ENCODE peak calls at places on chromosomes 6 and 20, in nine cellular contexts. H is epithelial cell of esophagus; D is HCT116; Q is foreskin fibroblast; A is IMR-90; V is Jurkat, Clone E6-1; F is fibroblast of pulmonary artery; X is mammary epithelial cell; E is cardiac fibroblast. I is an unnamed sample.

GRCh38 chr6:52953911-52954839 is 40.9 kb downstream of the GSTA4 start:
- DNase-seq in Q (no peak), D (no peak), V (no peak), F (no peak), X (peak), E (no peak), A (no peak), H (no peak), I (no peak)

GRCh38 chr6:131210469-131210868 is 75.2 kb downstream of the AKAP7 start:
- DNase-seq in V (no peak), A (no peak), D (no peak), H (no peak), Q (peak), F (no peak), E (peak), X (no peak), I (no peak)

GRCh38 chr6:111942561-111942960 is 69.3 kb upstream of the FYN start:
- DNase-seq in F (no peak), E (no peak), X (no peak), D (no peak), H (no peak), V (no peak), Q (no peak), A (no peak), I (no peak)

GRCh38 chr20:49682278-49682677 is 31.4 kb downstream of the B4GALT5 start:
- DNase-seq in Q (no peak), H (no peak), F (no peak), X (no peak), D (no peak), E (no peak), A (no peak), V (no peak), I (no peak)

GRCh38 chr6:164006459-164006858 is 591.9 kb downstream of the QKI start:
- DNase-seq in E (no peak), Q (no peak), F (no peak), A (no peak), X (no peak), H (no peak), D (no peak), V (no peak), I (no peak)

GRCh38 chr20:1800777-1801176 is 94.4 kb upstream of the SIRPA start:
- DNase-seq in H (peak), A (peak), D (no peak), V (no peak), X (no peak), F (peak), E (peak), Q (no peak), I (no peak)

GRCh38 chr6:26571592-26572296 is 25.0 kb upstream of the ABT1 start:
- DNase-seq in X (peak), V (no peak), A (peak), E (peak), Q (peak), H (peak), D (peak), F (peak), I (peak)

GRCh38 chr20:38202982-38203293 is 37.9 kb upstream of the TGM2 start:
- DNase-seq in V (no peak), X (no peak), H (no peak), F (no peak), Q (no peak), A (no peak), E (no peak), D (no peak), I (no peak)

GRCh38 chr6:164693934-164694333 is 615.5 kb downstream of the C6orf118 start:
- DNase-seq in A (no peak), H (no peak), F (peak), V (no peak), Q (no peak), X (no peak), D (no peak), E (peak), I (no peak)

GRCh38 chr6:166591026-166591425 is 4.5 kb upstream of the RAMACL start:
- DNase-seq in A (no peak), Q (no peak), V (no peak), E (no peak), H (no peak), D (no peak), X (no peak), F (no peak), I (no peak)

GRCh38 chr20:5797843-5798462 is 47.8 kb downstream of the SHLD1 start:
- DNase-seq in V (no peak), F (no peak), E (no peak), D (no peak), Q (no peak), A (no peak), H (no peak), X (no peak), I (no peak)

GRCh38 chr6:169454872-169455204 is 201.2 kb upstream of the THBS2 start:
- DNase-seq in F (no peak), Q (no peak), X (no peak), D (no peak), H (no peak), A (no peak), V (no peak), E (no peak), I (no peak)

GRCh38 chr6:148509152-148509571 is 166.5 kb downstream of the SASH1 start:
- DNase-seq in D (no peak), Q (no peak), X (no peak), H (no peak), A (peak), E (peak), F (peak), V (no peak), I (no peak)

GRCh38 chr6:140478631-140479030 is 1104.2 kb upstream of the CITED2 start:
- DNase-seq in Q (no peak), H (no peak), X (no peak), A (no peak), V (no peak), E (no peak), D (no peak), F (no peak), I (no peak)

GRCh38 chr6:41335296-41335695 is at the start of gene NCR2:
- DNase-seq in X (no peak), Q (no peak), F (no peak), A (no peak), D (no peak), H (no peak), V (no peak), E (no peak), I (no peak)

GRCh38 chr6:37456816-37457560 is 24.0 kb downstream of the CMTR1 start:
- DNase-seq in A (peak), F (peak), Q (peak), X (no peak), V (no peak), E (peak), H (peak), D (no peak), I (no peak)

GRCh38 chr6:18510644-18511033 is 123.5 kb downstream of the RNF144B start:
- DNase-seq in A (no peak), V (no peak), X (no peak), H (no peak), D (no peak), F (no peak), E (no peak), Q (no peak), I (no peak)

GRCh38 chr20:63831696-63832686 is 927 bp upstream of the ZBTB46 start:
- DNase-seq in X (no peak), D (peak), Q (no peak), H (peak), V (no peak), F (no peak), A (no peak), E (no peak), I (no peak)

GRCh38 chr6:138691595-138692057 is 81.9 kb upstream of the CCDC28A start:
- DNase-seq in E (peak), A (peak), H (peak), V (no peak), F (peak), D (peak), Q (peak), X (peak), I (peak)

GRCh38 chr6:127786109-127786508 is 114.7 kb downstream of the THEMIS start:
- DNase-seq in H (no peak), E (peak), X (no peak), D (no peak), A (peak), Q (no peak), V (no peak), F (peak), I (no peak)

GRCh38 chr20:57650756-57651483 is 30.7 kb upstream of the ZBP1 start:
- DNase-seq in A (no peak), F (no peak), Q (no peak), V (no peak), H (no peak), X (no peak), D (no peak), E (no peak), I (no peak)

GRCh38 chr6:159094444-159095252 is 49.9 kb upstream of the TAGAP start:
- DNase-seq in X (no peak), D (no peak), Q (no peak), E (no peak), V (no peak), A (no peak), F (no peak), H (no peak), I (peak)

GRCh38 chr20:21623781-21624094 is 81.7 kb upstream of the PAX1 start:
- DNase-seq in V (no peak), A (no peak), F (no peak), Q (no peak), D (no peak), H (no peak), E (no peak), X (no peak), I (no peak)

GRCh38 chr20:5448449-5449118 is 131.8 kb upstream of the PROKR2 start:
- DNase-seq in A (peak), H (peak), D (peak), X (peak), E (peak), Q (peak), F (peak), V (peak), I (peak)

GRCh38 chr6:2693191-2693590 is 57.5 kb downstream of the MYLK4 start:
- DNase-seq in V (no peak), H (no peak), F (no peak), E (no peak), D (no peak), X (no peak), Q (no peak), A (no peak), I (no peak)

GRCh38 chr20:36097751-36098151 is 56.8 kb upstream of the EPB41L1 start:
- DNase-seq in Q (no peak), F (no peak), X (no peak), E (no peak), D (no peak), H (no peak), V (no peak), A (no peak), I (no peak)

GRCh38 chr6:130046711-130047439 is 28.5 kb downstream of the L3MBTL3 start:
- DNase-seq in D (no peak), A (peak), Q (peak), H (no peak), X (no peak), V (no peak), E (peak), F (peak), I (no peak)

GRCh38 chr20:53935353-53936084 is 134.9 kb downstream of the BCAS1 start:
- DNase-seq in A (no peak), F (no peak), X (no peak), Q (no peak), E (no peak), H (no peak), V (no peak), D (no peak), I (no peak)
- H3K4me3 ChIP-seq in A (no peak), F (no peak), X (no peak), Q (no peak), E (no peak), H (no peak), V (no peak), D (no peak), I (no peak)

GRCh38 chr6:157650801-157651200 is 172.2 kb upstream of the SNX9 start:
- DNase-seq in Q (no peak), V (no peak), X (no peak), A (no peak), F (no peak), H (no peak), E (no peak), D (no peak), I (no peak)

GRCh38 chr6:157651731-157652490 is 171.1 kb upstream of the SNX9 start:
- DNase-seq in E (no peak), F (no peak), Q (no peak), V (no peak), D (no peak), H (no peak), X (no peak), A (no peak), I (no peak)

GRCh38 chr6:157648561-157648960 is 174.5 kb upstream of the SNX9 start:
- DNase-seq in D (peak), X (peak), E (no peak), A (peak), H (peak), Q (no peak), V (no peak), F (no peak), I (no peak)

GRCh38 chr6:157649311-157650260 is 173.5 kb upstream of the SNX9 start:
- DNase-seq in X (no peak), D (no peak), V (no peak), Q (no peak), F (no peak), A (no peak), H (no peak), E (no peak), I (no peak)

DNA sequence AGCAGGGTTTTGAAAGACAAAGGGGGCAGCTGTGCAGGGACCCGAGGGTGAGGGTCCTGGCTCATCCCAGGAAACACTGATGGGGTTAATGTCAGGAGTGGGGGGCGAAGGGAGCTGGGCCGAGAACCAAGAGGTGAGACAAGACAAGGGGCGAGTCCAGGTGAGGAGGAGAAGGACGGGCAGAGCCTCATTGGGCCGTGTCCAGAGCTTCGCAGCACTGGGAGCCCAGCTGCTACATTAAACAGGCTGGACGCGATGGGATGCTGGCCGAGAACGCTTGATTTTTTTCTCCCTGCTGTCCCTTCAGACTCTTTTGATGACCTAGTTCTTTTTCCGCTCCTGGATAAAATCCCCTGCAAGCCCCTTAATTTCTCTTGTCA is 172.8 kb upstream of the SNX9 start:
- DNase-seq in H (no peak), X (no peak), D (no peak), A (no peak), V (no peak), F (no peak), E (no peak), Q (no peak), I (no peak)
- H3K4me3 ChIP-seq in H (no peak), X (no peak), D (no peak), A (no peak), V (no peak), F (no peak), E (no peak), Q (no peak), I (no peak)

GRCh38 chr6:6319947-6320811 is at the start of gene F13A1:
- DNase-seq in V (no peak), H (no peak), E (no peak), D (no peak), A (no peak), X (no peak), Q (no peak), F (no peak), I (no peak)
- H3K4me3 ChIP-seq in V (no peak), H (no peak), E (no peak), D (no peak), A (no peak), X (no peak), Q (no peak), F (no peak), I (no peak)

GRCh38 chr6:312704-313485 is 20.6 kb downstream of the DUSP22 start:
- DNase-seq in V (peak), E (no peak), H (no peak), X (no peak), D (no peak), A (no peak), F (no peak), Q (no peak), I (no peak)
- H3K4me3 ChIP-seq in V (no peak), E (no peak), H (no peak), X (no peak), D (no peak), A (no peak), F (no peak), Q (no peak), I (no peak)

GRCh38 chr6:156498696-156499095 is 278.5 kb upstream of the ARID1B start:
- DNase-seq in V (no peak), H (no peak), A (no peak), Q (no peak), F (no peak), D (no peak), X (no peak), E (no peak), I (no peak)
- H3K4me3 ChIP-seq in V (no peak), H (no peak), A (no peak), Q (no peak), F (no peak), D (no peak), X (no peak), E (no peak), I (no peak)

GRCh38 chr6:56863366-56863765 is 91.5 kb upstream of the BEND6 start:
- DNase-seq in V (no peak), E (peak), D (no peak), Q (peak), X (peak), A (peak), F (peak), H (peak), I (no peak)
- H3K4me3 ChIP-seq in V (no peak), E (no peak), D (peak), Q (no peak), X (no peak), A (no peak), F (no peak), H (no peak), I (no peak)

I was measured in CD4-positive, alpha-beta memory T cell.